ENCODE peak calls at places on chromosomes 5 and 9, in seven cellular contexts. One of them, this sample, is unnamed. For H3K4me1, the result is how much of the 10 kb centered on the place peaks cover.

GRCh38 chr5:160467555-160468418 is 46.1 kb downstream of the PTTG1 start:
- DNase-seq in spleen: peak
- DNase-seq in adrenal gland: peak
- DNase-seq in uterus: peak
- DNase-seq in HCT116: no peak
- DNase-seq in prostate gland: peak
- DNase-seq in endothelial cell of umbilical vein: peak
- DNase-seq in this sample: peak

GRCh38 chr9:13627071-13627470 is 347.6 kb upstream of the MPDZ start:
- DNase-seq in uterus: no peak
- DNase-seq in adrenal gland: no peak
- DNase-seq in endothelial cell of umbilical vein: no peak
- DNase-seq in HCT116: no peak
- DNase-seq in spleen: no peak
- DNase-seq in prostate gland: no peak
- DNase-seq in this sample: no peak

GRCh38 chr5:154783774-154784460 is 28.7 kb downstream of the LARP1 start:
- DNase-seq in HCT116: no peak
- DNase-seq in adrenal gland: peak
- DNase-seq in endothelial cell of umbilical vein: no peak
- DNase-seq in prostate gland: no peak
- DNase-seq in spleen: no peak
- DNase-seq in uterus: no peak
- DNase-seq in this sample: peak

GRCh38 chr5:151660616-151661015 is 26.1 kb downstream of the SPARC start:
- DNase-seq in HCT116: no peak
- DNase-seq in uterus: no peak
- DNase-seq in prostate gland: no peak
- DNase-seq in adrenal gland: peak
- DNase-seq in endothelial cell of umbilical vein: no peak
- DNase-seq in spleen: no peak
- DNase-seq in this sample: no peak

GRCh38 chr5:172834570-172835245 is 657 bp downstream of the ERGIC1 start:
- DNase-seq in HCT116: no peak
- DNase-seq in spleen: peak
- DNase-seq in uterus: no peak
- DNase-seq in prostate gland: no peak
- DNase-seq in endothelial cell of umbilical vein: no peak
- DNase-seq in adrenal gland: peak
- DNase-seq in this sample: no peak

GRCh38 chr5:6714221-6715041 is 1.2 kb downstream of the TENT4A start:
- DNase-seq in adrenal gland: peak
- DNase-seq in prostate gland: no peak
- DNase-seq in spleen: peak
- DNase-seq in uterus: no peak
- DNase-seq in endothelial cell of umbilical vein: peak
- DNase-seq in HCT116: no peak
- DNase-seq in this sample: no peak

GRCh38 chr9:71223953-71224538 is 102.6 kb upstream of the TRPM3 start:
- DNase-seq in uterus: no peak
- DNase-seq in HCT116: no peak
- DNase-seq in spleen: no peak
- DNase-seq in prostate gland: no peak
- DNase-seq in endothelial cell of umbilical vein: peak
- DNase-seq in adrenal gland: no peak
- DNase-seq in this sample: no peak

GRCh38 chr5:141973871-141974595 is 5.1 kb downstream of the RNF14 start:
- DNase-seq in spleen: no peak
- DNase-seq in uterus: no peak
- DNase-seq in adrenal gland: no peak
- DNase-seq in HCT116: no peak
- DNase-seq in endothelial cell of umbilical vein: no peak
- DNase-seq in prostate gland: no peak
- DNase-seq in this sample: no peak

GRCh38 chr9:136225748-136226679 is 19.6 kb downstream of the QSOX2 start:
- DNase-seq in spleen: peak
- DNase-seq in endothelial cell of umbilical vein: peak
- DNase-seq in adrenal gland: peak
- DNase-seq in prostate gland: peak
- DNase-seq in HCT116: peak
- DNase-seq in uterus: no peak
- DNase-seq in this sample: peak

GRCh38 chr5:73451218-73452130 is 2.9 kb upstream of the FOXD1 start:
- DNase-seq in HCT116: no peak
- DNase-seq in adrenal gland: peak
- DNase-seq in uterus: no peak
- DNase-seq in spleen: peak
- DNase-seq in endothelial cell of umbilical vein: peak
- DNase-seq in prostate gland: peak
- DNase-seq in this sample: peak

GRCh38 chr9:85740821-85741111 is 988 bp downstream of the AGTPBP1 start:
- DNase-seq in endothelial cell of umbilical vein: peak
- DNase-seq in adrenal gland: no peak
- DNase-seq in HCT116: no peak
- DNase-seq in spleen: no peak
- DNase-seq in prostate gland: no peak
- DNase-seq in uterus: no peak
- DNase-seq in this sample: no peak

GRCh38 chr9:89674667-89675402 is 70.0 kb downstream of the GADD45G start:
- DNase-seq in adrenal gland: peak
- DNase-seq in endothelial cell of umbilical vein: no peak
- DNase-seq in spleen: no peak
- DNase-seq in prostate gland: no peak
- DNase-seq in uterus: no peak
- DNase-seq in HCT116: no peak
- DNase-seq in this sample: peak

GRCh38 chr5:173123416-173123815 is 20.9 kb upstream of the BNIP1 start:
- DNase-seq in uterus: no peak
- DNase-seq in adrenal gland: peak
- DNase-seq in HCT116: no peak
- DNase-seq in prostate gland: no peak
- DNase-seq in spleen: no peak
- DNase-seq in endothelial cell of umbilical vein: no peak
- DNase-seq in this sample: no peak

GRCh38 chr9:110092792-110093191 is 115.2 kb downstream of the C9orf152 start:
- DNase-seq in prostate gland: no peak
- DNase-seq in HCT116: no peak
- DNase-seq in endothelial cell of umbilical vein: no peak
- DNase-seq in uterus: no peak
- DNase-seq in spleen: no peak
- DNase-seq in adrenal gland: no peak
- DNase-seq in this sample: no peak

GRCh38 chr9:97933573-97933972 is 4.4 kb downstream of the HEMGN start:
- DNase-seq in endothelial cell of umbilical vein: no peak
- DNase-seq in uterus: no peak
- DNase-seq in adrenal gland: no peak
- DNase-seq in HCT116: no peak
- DNase-seq in spleen: no peak
- DNase-seq in prostate gland: no peak
- DNase-seq in this sample: no peak

GRCh38 chr9:135070198-135070951 is 17.1 kb upstream of the OLFM1 start:
- DNase-seq in HCT116: no peak
- DNase-seq in spleen: peak
- DNase-seq in uterus: no peak
- DNase-seq in prostate gland: no peak
- DNase-seq in endothelial cell of umbilical vein: no peak
- DNase-seq in adrenal gland: no peak
- DNase-seq in this sample: no peak

GRCh38 chr9:133523096-133523495 is 1.7 kb downstream of the MYMK start:
- DNase-seq in uterus: no peak
- DNase-seq in HCT116: no peak
- DNase-seq in adrenal gland: no peak
- DNase-seq in prostate gland: no peak
- DNase-seq in endothelial cell of umbilical vein: no peak
- DNase-seq in spleen: no peak
- DNase-seq in this sample: no peak

GRCh38 chr5:142023836-142024235 is 11.0 kb upstream of the GNPDA1 start:
- DNase-seq in adrenal gland: no peak
- DNase-seq in prostate gland: no peak
- DNase-seq in endothelial cell of umbilical vein: no peak
- DNase-seq in spleen: no peak
- DNase-seq in HCT116: no peak
- DNase-seq in uterus: no peak
- DNase-seq in this sample: no peak

GRCh38 chr5:82707741-82708140 is 369.5 kb downstream of the TMEM167A start:
- DNase-seq in prostate gland: no peak
- DNase-seq in adrenal gland: no peak
- DNase-seq in endothelial cell of umbilical vein: no peak
- DNase-seq in HCT116: no peak
- DNase-seq in spleen: no peak
- DNase-seq in uterus: no peak
- DNase-seq in this sample: no peak

GRCh38 chr9:86575825-86576488 is 221.7 kb upstream of the TUT7 start:
- DNase-seq in HCT116: no peak
- DNase-seq in spleen: no peak
- DNase-seq in adrenal gland: no peak
- DNase-seq in uterus: no peak
- DNase-seq in prostate gland: no peak
- DNase-seq in endothelial cell of umbilical vein: no peak
- DNase-seq in this sample: peak

GRCh38 chr5:87829214-87829551 is 416.5 kb upstream of the CCNH start:
- DNase-seq in endothelial cell of umbilical vein: no peak
- DNase-seq in uterus: peak
- DNase-seq in spleen: no peak
- DNase-seq in HCT116: peak
- DNase-seq in prostate gland: no peak
- DNase-seq in adrenal gland: peak
- DNase-seq in this sample: peak

GRCh38 chr9:122865300-122865699 is 36.9 kb upstream of the PDCL start:
- DNase-seq in spleen: no peak
- DNase-seq in prostate gland: no peak
- DNase-seq in uterus: no peak
- DNase-seq in HCT116: no peak
- DNase-seq in endothelial cell of umbilical vein: peak
- DNase-seq in adrenal gland: no peak
- DNase-seq in this sample: no peak

GRCh38 chr9:135359764-135360163 is 119.8 kb upstream of the PPP1R26 start:
- DNase-seq in HCT116: no peak
- DNase-seq in adrenal gland: no peak
- DNase-seq in prostate gland: no peak
- DNase-seq in uterus: no peak
- DNase-seq in endothelial cell of umbilical vein: no peak
- DNase-seq in spleen: no peak
- DNase-seq in this sample: no peak

GRCh38 chr5:42919600-42919999 is 107.9 kb upstream of the SELENOP start:
- DNase-seq in endothelial cell of umbilical vein: no peak
- DNase-seq in adrenal gland: no peak
- DNase-seq in HCT116: no peak
- DNase-seq in uterus: no peak
- DNase-seq in spleen: no peak
- DNase-seq in prostate gland: no peak
- DNase-seq in this sample: no peak
- TF ChIP-seq POLR2A in endothelial cell of umbilical vein: no peak
- TF ChIP-seq POLR2A in adrenal gland: no peak
- TF ChIP-seq POLR2A in HCT116: no peak
- TF ChIP-seq POLR2A in uterus: no peak
- TF ChIP-seq POLR2A in spleen: no peak
- TF ChIP-seq POLR2A in prostate gland: no peak
- TF ChIP-seq POLR2A in this sample: no peak

GRCh38 chr5:150511641-150512367 is 3.9 kb downstream of the NDST1 start:
- DNase-seq in adrenal gland: peak
- DNase-seq in spleen: no peak
- DNase-seq in endothelial cell of umbilical vein: no peak
- DNase-seq in prostate gland: no peak
- DNase-seq in uterus: peak
- DNase-seq in HCT116: no peak
- DNase-seq in this sample: no peak
- H3K4me1 ChIP-seq in adrenal gland: half or more
- H3K4me1 ChIP-seq in spleen: half or more
- H3K4me1 ChIP-seq in endothelial cell of umbilical vein: under half
- H3K4me1 ChIP-seq in prostate gland: under half
- H3K4me1 ChIP-seq in uterus: under half
- H3K4me1 ChIP-seq in HCT116: under half
- H3K4me1 ChIP-seq in this sample: half or more

DNA sequence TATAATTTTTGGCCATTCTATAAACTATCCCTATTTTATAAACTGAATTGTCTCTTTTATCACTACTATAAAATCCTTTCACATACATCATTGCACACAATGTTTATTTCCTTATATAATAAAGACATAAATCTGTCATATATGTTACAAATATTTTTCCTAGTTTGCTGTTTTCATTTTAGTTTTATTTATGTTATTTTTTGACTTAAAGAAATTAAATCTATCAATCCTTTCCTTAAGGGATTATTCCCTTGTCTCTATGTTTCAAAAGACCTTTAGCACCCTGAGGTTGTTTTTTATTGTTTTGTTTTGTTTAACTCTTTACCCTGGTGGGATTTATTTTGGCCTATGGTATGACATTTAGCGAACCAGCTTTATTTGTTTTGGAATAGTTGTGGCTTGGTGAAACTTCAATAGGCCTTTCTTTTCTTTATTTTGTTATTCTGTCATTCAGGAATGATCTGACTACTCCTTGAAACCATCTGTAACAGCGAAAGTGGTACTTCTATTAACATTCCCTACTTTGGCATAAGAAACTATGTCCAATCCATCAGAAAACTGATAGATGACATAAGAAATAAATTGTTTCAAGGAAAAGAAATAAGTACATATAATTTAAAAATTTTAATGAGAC is 125.9 kb downstream of the CEP120 start:
- DNase-seq in prostate gland: no peak
- DNase-seq in spleen: no peak
- DNase-seq in endothelial cell of umbilical vein: no peak
- DNase-seq in adrenal gland: no peak
- DNase-seq in uterus: no peak
- DNase-seq in HCT116: no peak
- DNase-seq in this sample: no peak
- TF ChIP-seq POLR2A in prostate gland: no peak
- TF ChIP-seq POLR2A in spleen: no peak
- TF ChIP-seq POLR2A in endothelial cell of umbilical vein: no peak
- TF ChIP-seq POLR2A in adrenal gland: no peak
- TF ChIP-seq POLR2A in uterus: no peak
- TF ChIP-seq POLR2A in HCT116: no peak
- TF ChIP-seq POLR2A in this sample: no peak

GRCh38 chr5:98781964-98782363 is 8.5 kb downstream of the RGMB start:
- DNase-seq in HCT116: no peak
- DNase-seq in uterus: no peak
- DNase-seq in prostate gland: no peak
- DNase-seq in adrenal gland: no peak
- DNase-seq in spleen: no peak
- DNase-seq in endothelial cell of umbilical vein: no peak
- DNase-seq in this sample: no peak

GRCh38 chr5:98781520-98781919 is 8.1 kb downstream of the RGMB start:
- DNase-seq in prostate gland: no peak
- DNase-seq in spleen: no peak
- DNase-seq in uterus: no peak
- DNase-seq in adrenal gland: no peak
- DNase-seq in endothelial cell of umbilical vein: no peak
- DNase-seq in HCT116: no peak
- DNase-seq in this sample: no peak

GRCh38 chr5:98784411-98784810 is 10.9 kb downstream of the RGMB start:
- DNase-seq in HCT116: no peak
- DNase-seq in adrenal gland: no peak
- DNase-seq in endothelial cell of umbilical vein: no peak
- DNase-seq in uterus: no peak
- DNase-seq in spleen: no peak
- DNase-seq in prostate gland: no peak
- DNase-seq in this sample: no peak

GRCh38 chr5:98785244-98785643 is 11.8 kb downstream of the RGMB start:
- DNase-seq in prostate gland: no peak
- DNase-seq in adrenal gland: no peak
- DNase-seq in spleen: no peak
- DNase-seq in uterus: no peak
- DNase-seq in endothelial cell of umbilical vein: no peak
- DNase-seq in HCT116: no peak
- DNase-seq in this sample: no peak

GRCh38 chr5:98783051-98783649 is 9.7 kb downstream of the RGMB start:
- DNase-seq in spleen: no peak
- DNase-seq in HCT116: no peak
- DNase-seq in uterus: no peak
- DNase-seq in adrenal gland: no peak
- DNase-seq in prostate gland: peak
- DNase-seq in endothelial cell of umbilical vein: no peak
- DNase-seq in this sample: no peak
- H3K4me1 ChIP-seq in spleen: under half
- H3K4me1 ChIP-seq in HCT116: under half
- H3K4me1 ChIP-seq in uterus: under half
- H3K4me1 ChIP-seq in adrenal gland: under half
- H3K4me1 ChIP-seq in prostate gland: under half
- H3K4me1 ChIP-seq in endothelial cell of umbilical vein: under half
- H3K4me1 ChIP-seq in this sample: under half

This sample was measured in heart left ventricle.